ENCODE peak calls at places on chromosomes 5 and 9, in five cellular contexts. One of them, this sample, is unnamed.

GRCh38 chr9:103734471-103734870 is 359.6 kb upstream of the SMC2 start:
- DNase-seq in GM23338: no peak
- DNase-seq in endothelial cell of umbilical vein: no peak
- DNase-seq in fibroblast of lung: no peak
- DNase-seq in HCT116: no peak
- DNase-seq in this sample: no peak

GRCh38 chr5:168006473-168007130 is 284.8 kb upstream of the WWC1 start:
- DNase-seq in fibroblast of lung: peak; percentile 14
- DNase-seq in HCT116: no peak
- DNase-seq in endothelial cell of umbilical vein: no peak
- DNase-seq in GM23338: no peak
- DNase-seq in this sample: no peak

GRCh38 chr9:110526426-110526825 is 53.1 kb downstream of the SVEP1 start:
- DNase-seq in HCT116: no peak
- DNase-seq in endothelial cell of umbilical vein: no peak
- DNase-seq in GM23338: no peak
- DNase-seq in fibroblast of lung: peak; percentile 96
- DNase-seq in this sample: peak; percentile 74

GRCh38 chr9:6048039-6048438 is 32.6 kb upstream of the RANBP6 start:
- DNase-seq in GM23338: no peak
- DNase-seq in HCT116: no peak
- DNase-seq in fibroblast of lung: no peak
- DNase-seq in endothelial cell of umbilical vein: no peak
- DNase-seq in this sample: no peak

GRCh38 chr9:84937086-84937670 is 267.6 kb downstream of the NTRK2 start:
- DNase-seq in HCT116: no peak
- DNase-seq in GM23338: peak; percentile 84
- DNase-seq in endothelial cell of umbilical vein: no peak
- DNase-seq in fibroblast of lung: no peak
- DNase-seq in this sample: no peak

GRCh38 chr9:105246656-105247162 is 2.3 kb downstream of the SLC44A1 start:
- DNase-seq in endothelial cell of umbilical vein: no peak
- DNase-seq in fibroblast of lung: no peak
- DNase-seq in HCT116: no peak
- DNase-seq in GM23338: no peak
- DNase-seq in this sample: no peak

GRCh38 chr9:130535818-130536521 is 43.4 kb upstream of the FUBP3 start:
- DNase-seq in fibroblast of lung: peak; percentile 31
- DNase-seq in endothelial cell of umbilical vein: peak; percentile 8
- DNase-seq in HCT116: no peak
- DNase-seq in GM23338: peak; percentile 56
- DNase-seq in this sample: peak; percentile 46

GRCh38 chr5:150484964-150485769 is 22.8 kb upstream of the NDST1 start:
- DNase-seq in GM23338: peak; percentile 69
- DNase-seq in fibroblast of lung: no peak
- DNase-seq in HCT116: no peak
- DNase-seq in endothelial cell of umbilical vein: no peak
- DNase-seq in this sample: no peak

GRCh38 chr5:154165886-154166285 is 24.6 kb upstream of the GALNT10 start:
- DNase-seq in endothelial cell of umbilical vein: no peak
- DNase-seq in fibroblast of lung: no peak
- DNase-seq in GM23338: peak; percentile 42
- DNase-seq in HCT116: no peak
- DNase-seq in this sample: no peak

GRCh38 chr5:13378073-13378472 is 566.4 kb downstream of the DNAH5 start:
- DNase-seq in GM23338: no peak
- DNase-seq in endothelial cell of umbilical vein: peak; percentile 32
- DNase-seq in HCT116: no peak
- DNase-seq in fibroblast of lung: no peak
- DNase-seq in this sample: peak; percentile 63

GRCh38 chr9:125332527-125332926 is 70.9 kb downstream of the GAPVD1 start:
- DNase-seq in endothelial cell of umbilical vein: no peak
- DNase-seq in fibroblast of lung: no peak
- DNase-seq in GM23338: no peak
- DNase-seq in HCT116: no peak
- DNase-seq in this sample: no peak

GRCh38 chr5:96852769-96853168 is 23.5 kb upstream of the ERAP2 start:
- DNase-seq in GM23338: no peak
- DNase-seq in HCT116: no peak
- DNase-seq in endothelial cell of umbilical vein: no peak
- DNase-seq in fibroblast of lung: peak; percentile 57
- DNase-seq in this sample: peak; percentile 72

GRCh38 chr9:38066907-38067610 is 2.0 kb downstream of the SHB start:
- DNase-seq in HCT116: no peak
- DNase-seq in endothelial cell of umbilical vein: peak; percentile 48
- DNase-seq in fibroblast of lung: peak; percentile 46
- DNase-seq in GM23338: peak; percentile 45
- DNase-seq in this sample: no peak

GRCh38 chr5:40260351-40260750 is 419.4 kb upstream of the PTGER4 start:
- DNase-seq in GM23338: no peak
- DNase-seq in endothelial cell of umbilical vein: peak; percentile 18
- DNase-seq in fibroblast of lung: peak; percentile 53
- DNase-seq in HCT116: no peak
- DNase-seq in this sample: no peak

GRCh38 chr5:112514062-112514561 is 95.0 kb upstream of the EPB41L4A start:
- DNase-seq in endothelial cell of umbilical vein: no peak
- DNase-seq in GM23338: no peak
- DNase-seq in HCT116: no peak
- DNase-seq in fibroblast of lung: no peak
- DNase-seq in this sample: no peak

GRCh38 chr5:120615967-120616645 is 152.0 kb downstream of the PRR16 start:
- DNase-seq in fibroblast of lung: peak; percentile 87
- DNase-seq in GM23338: peak; percentile 77
- DNase-seq in endothelial cell of umbilical vein: no peak
- DNase-seq in HCT116: no peak
- DNase-seq in this sample: peak; percentile 95

GRCh38 chr5:86909461-86909881 is 291.7 kb downstream of the COX7C start:
- DNase-seq in HCT116: no peak
- DNase-seq in endothelial cell of umbilical vein: no peak
- DNase-seq in GM23338: no peak
- DNase-seq in fibroblast of lung: peak; percentile 45
- DNase-seq in this sample: peak; percentile 69

GRCh38 chr5:124649548-124650501 is 96.6 kb downstream of the ZNF608 start:
- DNase-seq in HCT116: no peak
- DNase-seq in GM23338: no peak
- DNase-seq in fibroblast of lung: peak; percentile 89
- DNase-seq in endothelial cell of umbilical vein: peak; percentile 98
- DNase-seq in this sample: peak; percentile 97

GRCh38 chr5:126736141-126736540 is 40.8 kb upstream of the LMNB1 start:
- DNase-seq in fibroblast of lung: no peak
- DNase-seq in GM23338: no peak
- DNase-seq in HCT116: no peak
- DNase-seq in endothelial cell of umbilical vein: no peak
- DNase-seq in this sample: no peak

GRCh38 chr9:75086443-75087278 is 1.3 kb downstream of the NMRK1 start:
- DNase-seq in HCT116: no peak
- DNase-seq in fibroblast of lung: peak; percentile 39
- DNase-seq in endothelial cell of umbilical vein: peak; percentile 67
- DNase-seq in GM23338: peak; percentile 58
- DNase-seq in this sample: no peak
- H3K27ac ChIP-seq in HCT116: peak overlapping the region; percentile 91
- H3K27ac ChIP-seq in fibroblast of lung: peak overlapping the region; percentile 86
- H3K27ac ChIP-seq in endothelial cell of umbilical vein: peak overlapping the region; percentile 83
- H3K27ac ChIP-seq in GM23338: peak overlapping the region; percentile 91
- H3K27ac ChIP-seq in this sample: no peak overlapping the region

GRCh38 chr9:133884907-133885744 is 107.0 kb downstream of the VAV2 start:
- DNase-seq in GM23338: no peak
- DNase-seq in fibroblast of lung: no peak
- DNase-seq in endothelial cell of umbilical vein: no peak
- DNase-seq in HCT116: no peak
- DNase-seq in this sample: no peak
- H4K20me1 ChIP-seq in GM23338: no peaks in the 10 kb centered on the region
- H4K20me1 ChIP-seq in fibroblast of lung: no peaks in the 10 kb centered on the region
- H4K20me1 ChIP-seq in endothelial cell of umbilical vein: no peaks in the 10 kb centered on the region
- H4K20me1 ChIP-seq in HCT116: no peaks in the 10 kb centered on the region
- H4K20me1 ChIP-seq in this sample: peaks cover 60% of the 10 kb centered on the region

GRCh38 chr9:93953492-93954435 is 1.4 kb downstream of the BARX1 start:
- DNase-seq in HCT116: no peak
- DNase-seq in fibroblast of lung: no peak
- DNase-seq in GM23338: peak; percentile 50
- DNase-seq in endothelial cell of umbilical vein: no peak
- DNase-seq in this sample: no peak

GRCh38 chr9:93952784-93953491 is 2.2 kb downstream of the BARX1 start:
- DNase-seq in HCT116: no peak
- DNase-seq in endothelial cell of umbilical vein: no peak
- DNase-seq in fibroblast of lung: no peak
- DNase-seq in GM23338: peak; percentile 55
- DNase-seq in this sample: no peak

GRCh38 chr9:93950619-93951601 is 4.2 kb downstream of the BARX1 start:
- DNase-seq in fibroblast of lung: peak; percentile 12
- DNase-seq in endothelial cell of umbilical vein: no peak
- DNase-seq in GM23338: peak; percentile 79
- DNase-seq in HCT116: no peak
- DNase-seq in this sample: no peak

GRCh38 chr9:93951655-93952118 is 3.5 kb downstream of the BARX1 start:
- DNase-seq in fibroblast of lung: no peak
- DNase-seq in GM23338: peak; percentile 31
- DNase-seq in HCT116: no peak
- DNase-seq in endothelial cell of umbilical vein: no peak
- DNase-seq in this sample: no peak

GRCh38 chr9:93952119-93952783 is 2.9 kb downstream of the BARX1 start:
- DNase-seq in endothelial cell of umbilical vein: no peak
- DNase-seq in GM23338: peak; percentile 61
- DNase-seq in fibroblast of lung: no peak
- DNase-seq in HCT116: no peak
- DNase-seq in this sample: no peak
- TF ChIP-seq EZH2 in endothelial cell of umbilical vein: no peak
- TF ChIP-seq EZH2 in GM23338: peak; percentile 60
- TF ChIP-seq EZH2 in fibroblast of lung: peak; percentile 74
- TF ChIP-seq EZH2 in HCT116: no peak
- TF ChIP-seq EZH2 in this sample: no peak

GRCh38 chr5:67537439-67538342 is 341.1 kb upstream of the CD180 start:
- DNase-seq in HCT116: no peak
- DNase-seq in GM23338: no peak
- DNase-seq in endothelial cell of umbilical vein: peak; percentile 11
- DNase-seq in fibroblast of lung: peak; percentile 57
- DNase-seq in this sample: no peak
- H3K27ac ChIP-seq in HCT116: no peak overlapping the region
- H3K27ac ChIP-seq in GM23338: no peak overlapping the region
- H3K27ac ChIP-seq in endothelial cell of umbilical vein: no peak overlapping the region
- H3K27ac ChIP-seq in fibroblast of lung: no peak overlapping the region
- H3K27ac ChIP-seq in this sample: no peak overlapping the region

DNA sequence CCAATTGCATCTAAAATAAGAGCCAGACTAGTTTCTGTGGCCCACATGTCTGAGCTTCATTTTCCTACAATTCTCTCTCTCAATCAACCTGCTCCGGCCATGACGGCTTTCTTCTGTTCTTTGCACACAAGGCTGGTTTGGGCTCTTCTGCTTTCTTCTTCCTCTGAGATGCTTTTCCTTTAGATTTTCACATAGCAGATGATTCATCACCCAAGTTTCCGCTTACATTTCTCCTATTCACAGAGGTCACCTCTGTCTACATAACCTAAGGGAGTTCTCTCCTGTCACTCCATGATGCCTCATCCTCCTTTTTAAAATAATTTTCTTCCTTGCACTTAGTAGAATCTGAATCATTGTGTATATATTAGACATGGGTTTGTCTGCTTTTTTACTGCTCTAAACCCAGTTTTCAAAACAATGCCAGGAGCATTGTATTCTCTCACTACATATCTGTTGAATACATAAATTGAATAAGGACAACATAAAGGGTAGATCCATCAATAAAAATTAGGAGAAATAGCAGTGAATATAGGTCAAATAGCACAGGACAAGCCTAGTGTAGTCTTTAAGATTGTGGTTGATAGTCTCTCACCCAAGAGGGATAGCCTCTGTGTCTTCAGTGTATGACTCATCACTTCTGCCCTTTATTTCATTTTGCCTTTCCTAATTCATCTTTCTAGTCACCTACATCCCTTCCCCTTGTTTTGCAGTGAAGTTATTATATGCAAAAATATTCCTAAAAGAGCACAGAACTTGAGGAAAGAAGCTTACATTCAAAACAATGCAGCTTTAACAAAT is 334.8 kb upstream of the TUSC1 start:
- DNase-seq in GM23338: no peak
- DNase-seq in HCT116: no peak
- DNase-seq in endothelial cell of umbilical vein: no peak
- DNase-seq in fibroblast of lung: no peak
- DNase-seq in this sample: no peak
- H4K20me1 ChIP-seq in GM23338: no peaks in the 10 kb centered on the region
- H4K20me1 ChIP-seq in HCT116: no peaks in the 10 kb centered on the region
- H4K20me1 ChIP-seq in endothelial cell of umbilical vein: no peaks in the 10 kb centered on the region
- H4K20me1 ChIP-seq in fibroblast of lung: no peaks in the 10 kb centered on the region
- H4K20me1 ChIP-seq in this sample: no peaks in the 10 kb centered on the region

GRCh38 chr5:528625-529511 is 4.6 kb upstream of the SLC9A3 start:
- DNase-seq in GM23338: peak; percentile 38
- DNase-seq in fibroblast of lung: no peak
- DNase-seq in endothelial cell of umbilical vein: no peak
- DNase-seq in HCT116: no peak
- DNase-seq in this sample: no peak
- TF ChIP-seq EZH2 in GM23338: no peak
- TF ChIP-seq EZH2 in fibroblast of lung: peak; percentile 80
- TF ChIP-seq EZH2 in endothelial cell of umbilical vein: peak; percentile 3
- TF ChIP-seq EZH2 in HCT116: no peak
- TF ChIP-seq EZH2 in this sample: peak; percentile 63

This sample was measured in astrocyte.